ENCODE peak calls at places on chromosomes 4 and X, in four cellular contexts. Y is anterior cingulate cortex; G is activated CD8-positive, alpha-beta memory T cell treated with anti-CD3 and anti-CD28 coated beads for 1 hour; Z is ovary. L is an unnamed sample.

GRCh38 chr4:104490096-104490769 is 4.5 kb downstream of the CXXC4 start:
- DNase-seq in Z (no peak), Y (no peak), G (no peak), L (peak; percentile 24)

GRCh38 chr4:15695240-15695699 is 7.6 kb upstream of the BST1 start:
- DNase-seq in Z (no peak), G (no peak), Y (no peak), L (no peak)

GRCh38 chr4:115113382-115114106 is at the start of gene NDST4:
- DNase-seq in Z (no peak), Y (peak; percentile 0), G (no peak), L (peak; percentile 58)

GRCh38 chr4:47482326-47482725 is 2.7 kb upstream of the ATP10D start:
- DNase-seq in G (no peak), Z (no peak), Y (no peak), L (no peak)

GRCh38 chr4:145716200-145716599 is 36.3 kb downstream of the C4orf51 start:
- DNase-seq in G (no peak), Y (no peak), Z (no peak), L (no peak)

GRCh38 chr4:1736820-1737219 is 15.5 kb downstream of the TACC3 start:
- DNase-seq in G (no peak), Z (no peak), Y (no peak), L (no peak)

GRCh38 chr4:159451006-159451405 is 348.1 kb downstream of the RAPGEF2 start:
- DNase-seq in Y (no peak), Z (no peak), G (no peak), L (no peak)

GRCh38 chr4:24471623-24472510 is 112.5 kb downstream of the DHX15 start:
- DNase-seq in G (no peak), Y (peak; percentile 11), Z (peak; percentile 52), L (peak; percentile 7)

GRCh38 chrX:55801811-55802210 is 84.3 kb downstream of the RRAGB start:
- DNase-seq in Y (no peak), Z (no peak), G (no peak), L (no peak)

GRCh38 chr4:56909083-56909981 is 1.6 kb downstream of the REST start:
- DNase-seq in G (no peak), Z (peak; percentile 69), Y (peak; percentile 31), L (no peak)

GRCh38 chrX:1440506-1440905 is 12.2 kb downstream of the ASMTL start:
- DNase-seq in Y (no peak), Z (peak; percentile 7), G (no peak), L (no peak)

GRCh38 chrX:39854772-39855747 is 242.7 kb downstream of the BCOR start:
- DNase-seq in Z (no peak), G (peak; percentile 50), Y (no peak), L (no peak)

GRCh38 chr4:73593631-73594241 is 26.5 kb downstream of the RASSF6 start:
- DNase-seq in G (no peak), Y (no peak), Z (no peak), L (no peak)

GRCh38 chr4:41458689-41459088 is 79.3 kb upstream of the LIMCH1 start:
- DNase-seq in G (no peak), Z (no peak), Y (no peak), L (no peak)

GRCh38 chr4:74230902-74231499 is 73.1 kb downstream of the MTHFD2L start:
- DNase-seq in Z (no peak), Y (no peak), G (no peak), L (no peak)

GRCh38 chr4:54100607-54101189 is 735 bp downstream of the GSX2 start:
- DNase-seq in Y (no peak), Z (no peak), G (no peak), L (no peak)

GRCh38 chr4:64581422-64581821 is 172.2 kb upstream of the TECRL start:
- DNase-seq in G (no peak), Z (no peak), Y (no peak), L (no peak)

GRCh38 chr4:140703463-140703862 is 52.7 kb downstream of the TBC1D9 start:
- DNase-seq in Y (no peak), G (no peak), Z (no peak), L (no peak)

GRCh38 chr4:113822555-113823290 is 61.2 kb upstream of the CAMK2D start:
- DNase-seq in G (no peak), Z (no peak), Y (no peak), L (no peak)

GRCh38 chr4:69025191-69025998 is 70.9 kb upstream of the UGT2B7 start:
- DNase-seq in Z (no peak), G (no peak), Y (no peak), L (no peak)

GRCh38 chr4:176277162-176277904 is 8.3 kb upstream of the ASB5 start:
- DNase-seq in Z (peak; percentile 51), G (no peak), Y (no peak), L (peak; percentile 56)

GRCh38 chr4:159516556-159516955 is 413.7 kb downstream of the RAPGEF2 start:
- DNase-seq in Z (no peak), G (no peak), Y (no peak), L (no peak)

GRCh38 chr4:111689214-111689613 is 456.0 kb upstream of the FAM241A start:
- DNase-seq in Z (no peak), Y (no peak), G (no peak), L (no peak)

GRCh38 chr4:88775026-88775425 is 77.4 kb upstream of the NAP1L5 start:
- DNase-seq in Y (no peak), G (no peak), Z (no peak), L (no peak)

L was measured in NCI-H345.